ENCODE peak calls at places on chromosomes 12 and 14, in seven cellular contexts. R is EH; V is ureter; E is lung; M is CD8-positive, alpha-beta memory T cell; I is mesothelial cell of epicardium; Z is upper lobe of right lung. D is an unnamed sample.

GRCh38 chr14:75452900-75453816 is 25.3 kb downstream of the JDP2 start:
- DNase-seq in R (peak), V (peak), E (peak), M (no peak), I (peak), Z (peak), D (peak)

GRCh38 chr12:538731-539539 is 79.2 kb downstream of the B4GALNT3 start:
- DNase-seq in R (peak), V (peak), E (peak), M (peak), I (no peak), Z (peak), D (no peak)

GRCh38 chr12:124490584-124491305 is 76.7 kb downstream of the NCOR2 start:
- DNase-seq in R (no peak), V (peak), E (peak), M (no peak), I (no peak), Z (peak), D (peak)

GRCh38 chr12:18275974-18276373 is 14.7 kb downstream of the PIK3C2G start:
- DNase-seq in R (peak), V (no peak), E (no peak), M (no peak), I (no peak), Z (no peak), D (no peak)

GRCh38 chr12:100455896-100456295 is 17.8 kb upstream of the NR1H4 start:
- DNase-seq in R (no peak), V (no peak), E (no peak), M (no peak), I (no peak), Z (no peak), D (no peak)

GRCh38 chr14:95361373-95362179 is 41.9 kb upstream of the CLMN start:
- DNase-seq in R (no peak), V (no peak), E (peak), M (no peak), I (no peak), Z (peak), D (peak)

GRCh38 chr14:89644641-89645040 is 227.6 kb upstream of the FOXN3 start:
- DNase-seq in R (no peak), V (no peak), E (no peak), M (no peak), I (no peak), Z (no peak), D (no peak)

GRCh38 chr14:91320266-91320665 is 75.8 kb upstream of the GPR68 start:
- DNase-seq in R (no peak), V (no peak), E (no peak), M (no peak), I (no peak), Z (no peak), D (no peak)

GRCh38 chr12:54428050-54429013 is 9.3 kb upstream of the ITGA5 start:
- DNase-seq in R (peak), V (no peak), E (no peak), M (no peak), I (no peak), Z (no peak), D (peak)

GRCh38 chr14:64119535-64119934 is 174.6 kb downstream of the ESR2 start:
- DNase-seq in R (no peak), V (no peak), E (no peak), M (no peak), I (no peak), Z (no peak), D (no peak)

GRCh38 chr12:2753536-2753935 is 41.2 kb upstream of the FKBP4 start:
- DNase-seq in R (no peak), V (no peak), E (no peak), M (no peak), I (no peak), Z (no peak), D (no peak)